ENCODE peak calls at places on chromosomes 7 and 10, in ten cellular contexts. W is GM23248; F is stimulated activated CD4-positive, alpha-beta T cell treated with anti-CD3 and anti-CD28 coated beads, Interleukin-1b, Interleukin-23, amount 100 ng/mL, for 24 hours; D is AG08396; I is naive thymus-derived CD8-positive, alpha-beta T cell; K is T-cell; T is stimulated activated effector memory CD8-positive, alpha-beta T cell treated with anti-CD3 and anti-CD28 coated beads, Interleukin-12 subunit alpha, Interleukin-12 subunit beta, amount 100 ng/mL, for 72 hours; P is prostate gland; M is SW 1271; B is astrocyte of the spinal cord. L is an unnamed sample.

GRCh38 chr10:73920084-73920483 is 9.2 kb downstream of the PLAU start:
- DNase-seq in W (peak), F (no peak), D (no peak), I (no peak), B (no peak), K (no peak), P (peak), T (no peak), M (no peak), L (no peak)

GRCh38 chr7:43824963-43825362 is 44.4 kb downstream of the MRPS24 start:
- DNase-seq in B (no peak), F (no peak), W (peak), D (no peak), P (no peak), T (no peak), M (no peak), K (no peak), I (no peak), L (no peak)

GRCh38 chr7:85021090-85021704 is 165.7 kb downstream of the SEMA3D start:
- DNase-seq in D (no peak), T (no peak), F (no peak), B (peak), P (no peak), W (peak), M (peak), I (no peak), K (no peak), L (no peak)

GRCh38 chr10:5944389-5945202 is 32.7 kb downstream of the IL15RA start:
- DNase-seq in D (peak), I (no peak), K (no peak), T (no peak), F (no peak), P (peak), B (peak), W (peak), M (no peak), L (peak)

GRCh38 chr10:67804395-67804678 is 33.7 kb downstream of the DNAJC12 start:
- DNase-seq in B (no peak), F (no peak), T (no peak), K (no peak), W (no peak), M (no peak), P (no peak), D (no peak), I (no peak), L (no peak)

GRCh38 chr7:26653966-26654365 is 210.4 kb downstream of the SKAP2 start:
- DNase-seq in I (no peak), K (no peak), T (no peak), D (no peak), P (no peak), B (no peak), F (no peak), W (no peak), M (no peak), L (no peak)

GRCh38 chr7:151351027-151351426 is 9.4 kb downstream of the NUB1 start:
- DNase-seq in B (no peak), T (peak), D (no peak), W (no peak), K (no peak), F (no peak), I (peak), M (peak), P (no peak), L (no peak)

GRCh38 chr7:122430710-122431109 is 126.2 kb upstream of the FEZF1 start:
- DNase-seq in B (peak), P (no peak), F (no peak), I (no peak), W (peak), M (no peak), T (no peak), K (no peak), D (no peak), L (no peak)

GRCh38 chr10:48898426-48898825 is 41.2 kb downstream of the LRRC18 start:
- DNase-seq in T (no peak), K (no peak), W (no peak), P (no peak), M (no peak), I (no peak), B (no peak), F (no peak), D (no peak), L (no peak)

GRCh38 chr7:107332488-107333269 is 137.2 kb upstream of the GPR22 start:
- DNase-seq in B (no peak), K (no peak), P (no peak), T (no peak), M (no peak), W (no peak), I (no peak), F (no peak), D (no peak), L (no peak)

GRCh38 chr10:92993671-92994304 is 66.8 kb upstream of the CYP26C1 start:
- DNase-seq in T (no peak), D (no peak), F (no peak), B (no peak), K (no peak), P (no peak), I (no peak), W (no peak), M (no peak), L (no peak)

GRCh38 chr7:90879924-90880323 is 283.8 kb downstream of the CDK14 start:
- DNase-seq in P (no peak), K (no peak), D (no peak), F (no peak), B (no peak), M (no peak), T (no peak), W (no peak), I (no peak), L (no peak)

GRCh38 chr7:158945514-158945913 is 89.2 kb downstream of the DYNC2I1 start:
- DNase-seq in W (no peak), F (no peak), I (no peak), B (no peak), K (no peak), D (no peak), P (no peak), M (no peak), T (no peak), L (no peak)

GRCh38 chr10:16116404-16117304 is 256.3 kb upstream of the MINDY3 start:
- DNase-seq in B (no peak), F (no peak), K (no peak), W (peak), P (no peak), I (no peak), M (peak), T (no peak), D (no peak), L (no peak)

GRCh38 chr10:21715531-21716195 is 181.6 kb downstream of the MLLT10 start:
- DNase-seq in W (peak), M (peak), K (no peak), D (no peak), P (no peak), F (no peak), T (no peak), B (peak), I (no peak), L (peak)

L was measured in kidney epithelial cell.